ENCODE peak calls at places on chromosomes 1 and 21, in eight cellular contexts. Y is small intestine, U is esophagus squamous epithelium, M is Panc1, E is suprapubic skin, N is neural progenitor cell, P is GM23248, B is IMR-90. F is an unnamed sample.

GRCh38 chr1:7991504-7992440 is 30.3 kb downstream of the PARK7 start:
- DNase-seq in M (no peak), B (peak; percentile 40), N (no peak), E (no peak), P (peak; percentile 24), Y (no peak), U (no peak), F (peak; percentile 87)

GRCh38 chr1:161119017-161119378 is 1.1 kb downstream of the NIT1 start:
- DNase-seq in M (no peak), P (peak; percentile 32), E (no peak), B (no peak), U (no peak), Y (peak; percentile 53), N (peak; percentile 22), F (peak; percentile 60)

GRCh38 chr1:62882161-62882560 is 98.2 kb downstream of the ATG4C start:
- DNase-seq in B (no peak), U (no peak), E (no peak), N (peak; percentile 3), M (no peak), P (no peak), Y (no peak), F (no peak)

GRCh38 chr1:117401761-117402160 is 34.5 kb downstream of the MAN1A2 start:
- DNase-seq in P (no peak), U (no peak), Y (no peak), M (no peak), B (no peak), E (no peak), N (no peak), F (no peak)

GRCh38 chr1:180255538-180256352 is 25.7 kb downstream of the LHX4 start:
- DNase-seq in E (no peak), P (no peak), B (no peak), Y (no peak), M (no peak), U (no peak), N (no peak), F (peak; percentile 37)

GRCh38 chr1:229452956-229453801 is 19.3 kb upstream of the ACTA1 start:
- DNase-seq in E (no peak), P (peak; percentile 25), M (peak; percentile 2), N (peak; percentile 44), Y (peak; percentile 20), U (no peak), B (peak; percentile 50), F (no peak)

GRCh38 chr1:156291226-156292061 is 4.0 kb downstream of the GLMP start:
- DNase-seq in E (peak; percentile 95), Y (peak; percentile 94), B (peak; percentile 72), P (peak; percentile 95), U (no peak), M (peak; percentile 48), N (peak; percentile 92), F (peak; percentile 99)

GRCh38 chr21:38505654-38506523 is 7.6 kb upstream of the ERG start:
- DNase-seq in M (peak; percentile 18), P (peak; percentile 84), Y (peak; percentile 71), N (peak; percentile 81), B (peak; percentile 71), U (no peak), E (no peak), F (no peak)

GRCh38 chr1:6424619-6425593 is at the start of gene ESPN:
- DNase-seq in U (no peak), E (peak; percentile 65), Y (peak; percentile 42), N (peak; percentile 76), P (peak; percentile 37), B (no peak), M (no peak), F (peak; percentile 94)

GRCh38 chr1:204260601-204261197 is 46.9 kb upstream of the GOLT1A start:
- DNase-seq in Y (no peak), E (no peak), M (no peak), U (no peak), P (no peak), N (no peak), B (no peak), F (no peak)

GRCh38 chr1:192675716-192676115 is 39.8 kb downstream of the RGS13 start:
- DNase-seq in B (no peak), N (no peak), U (no peak), M (no peak), P (no peak), Y (no peak), E (no peak), F (no peak)

GRCh38 chr21:29501451-29501850 is 202.7 kb downstream of the BACH1 start:
- DNase-seq in U (no peak), M (no peak), N (no peak), B (peak; percentile 88), P (peak; percentile 48), E (no peak), Y (no peak), F (no peak)

GRCh38 chr1:185843297-185843869 is 109.2 kb downstream of the HMCN1 start:
- DNase-seq in E (no peak), U (no peak), N (peak; percentile 10), B (no peak), P (peak; percentile 1), Y (no peak), M (no peak), F (peak; percentile 5)

GRCh38 chr1:225480825-225481434 is 53.1 kb upstream of the LBR start:
- DNase-seq in B (no peak), U (no peak), M (peak; percentile 33), Y (peak; percentile 81), N (peak; percentile 71), P (peak; percentile 49), E (no peak), F (peak; percentile 87)

GRCh38 chr1:36306210-36306901 is at the start of gene SH3D21:
- DNase-seq in P (peak; percentile 65), M (no peak), E (peak; percentile 72), Y (peak; percentile 81), U (no peak), B (no peak), N (peak; percentile 87), F (peak; percentile 96)

GRCh38 chr21:44550807-44551206 is 498 bp downstream of the KRTAP10-2 start:
- DNase-seq in M (no peak), E (no peak), P (peak; percentile 18), Y (no peak), B (no peak), N (no peak), U (no peak), F (no peak)

GRCh38 chr1:54421101-54421504 is 14.9 kb upstream of the SSBP3 start:
- DNase-seq in N (no peak), E (no peak), U (no peak), B (no peak), M (no peak), P (peak; percentile 19), Y (no peak), F (no peak)

GRCh38 chr1:14635421-14635820 is 36.9 kb downstream of the KAZN start:
- DNase-seq in P (no peak), U (no peak), E (no peak), B (no peak), Y (no peak), N (no peak), M (no peak), F (no peak)

GRCh38 chr1:85936470-85936869 is 220.1 kb downstream of the COL24A1 start:
- DNase-seq in U (no peak), B (no peak), P (no peak), M (no peak), Y (no peak), N (no peak), E (peak; percentile 80), F (no peak)

GRCh38 chr1:232822524-232822923 is 17.3 kb downstream of the MAP10 start:
- DNase-seq in U (no peak), E (no peak), N (no peak), B (no peak), Y (no peak), M (no peak), P (no peak), F (no peak)

GRCh38 chr1:234722267-234722704 is 112.3 kb upstream of the IRF2BP2 start:
- DNase-seq in P (no peak), N (no peak), U (no peak), B (no peak), Y (no peak), M (no peak), E (peak; percentile 63), F (no peak)
- H3K4me3 ChIP-seq in P (peak overlapping the region; percentile 46), N (no peak overlapping the region), U (no peak overlapping the region), B (no peak overlapping the region), Y (no peak overlapping the region), M (no peak overlapping the region), E (peak overlapping the region; percentile 17), F (no peak overlapping the region)

DNA sequence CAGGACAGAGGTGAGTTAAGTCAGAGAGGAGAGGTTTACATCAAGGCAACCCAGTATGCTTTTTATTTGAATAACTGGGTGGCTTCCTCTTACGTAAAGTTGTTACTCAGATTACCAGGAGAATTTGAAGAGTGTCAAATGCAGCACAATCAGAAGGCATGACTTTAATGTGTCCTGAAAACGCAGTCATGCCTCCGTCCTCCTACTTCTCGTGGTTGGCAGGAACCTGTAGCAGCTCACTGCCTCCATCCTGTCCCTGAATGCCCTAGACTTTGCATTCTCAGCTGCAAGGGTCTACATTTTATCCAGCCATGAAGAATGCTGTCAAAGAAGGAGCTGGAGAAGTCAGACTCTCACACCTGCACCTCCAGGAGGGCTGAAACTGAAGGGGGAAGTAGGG is 66.7 kb downstream of the MIS18A start:
- DNase-seq in N (no peak), B (no peak), P (no peak), M (no peak), U (no peak), Y (no peak), E (no peak), F (no peak)
- H3K27me3 ChIP-seq in N (no peaks in the 10 kb centered on the region), B (peaks cover 4% of the 10 kb centered on the region), P (no peaks in the 10 kb centered on the region), M (peaks cover under 1% of the 10 kb centered on the region), U (no peaks in the 10 kb centered on the region), Y (no peaks in the 10 kb centered on the region), E (no peaks in the 10 kb centered on the region), F (no peaks in the 10 kb centered on the region)

GRCh38 chr21:18030248-18030647 is 211.1 kb upstream of the C21orf91 start:
- DNase-seq in N (no peak), B (no peak), P (no peak), Y (no peak), E (no peak), M (no peak), U (no peak), F (no peak)
- H3K4me3 ChIP-seq in N (no peak overlapping the region), B (no peak overlapping the region), P (no peak overlapping the region), Y (no peak overlapping the region), E (no peak overlapping the region), M (no peak overlapping the region), U (no peak overlapping the region), F (no peak overlapping the region)

GRCh38 chr1:223775054-223775453 is 62.7 kb downstream of the CAPN2 start:
- DNase-seq in N (no peak), P (peak; percentile 71), E (no peak), M (no peak), B (peak; percentile 30), U (no peak), Y (no peak), F (no peak)
- H3K27me3 ChIP-seq in N (no peaks in the 10 kb centered on the region), P (no peaks in the 10 kb centered on the region), E (no peaks in the 10 kb centered on the region), M (no peaks in the 10 kb centered on the region), B (no peaks in the 10 kb centered on the region), U (no peaks in the 10 kb centered on the region), Y (no peaks in the 10 kb centered on the region), F (no peaks in the 10 kb centered on the region)